ENCODE peak calls at places on chromosomes 13 and 19, in ten cellular contexts. One of them, this sample, is unnamed.

GRCh38 chr13:110882972-110883371 is 31.9 kb downstream of the ANKRD10 start:
- DNase-seq in NCI-H345: no peak
- DNase-seq in cardiac fibroblast: no peak
- DNase-seq in Daoy: no peak
- DNase-seq in NCI-H1092: no peak
- DNase-seq in WTC11: no peak
- DNase-seq in heart left ventricle: no peak
- DNase-seq in non-pigmented ciliary epithelial cell: no peak
- DNase-seq in activated CD4-positive, alpha-beta T cell treated with anti-CD3 and anti-CD28 coated beads, Interleukin-2, amount 50 U/mL, for 24 hours: no peak
- DNase-seq in posterior cingulate gyrus: no peak
- DNase-seq in this sample: no peak

GRCh38 chr13:19618925-19619324 is 14.5 kb upstream of the MPHOSPH8 start:
- DNase-seq in activated CD4-positive, alpha-beta T cell treated with anti-CD3 and anti-CD28 coated beads, Interleukin-2, amount 50 U/mL, for 24 hours: no peak
- DNase-seq in Daoy: peak
- DNase-seq in cardiac fibroblast: peak
- DNase-seq in posterior cingulate gyrus: no peak
- DNase-seq in WTC11: peak
- DNase-seq in NCI-H1092: no peak
- DNase-seq in heart left ventricle: no peak
- DNase-seq in NCI-H345: no peak
- DNase-seq in non-pigmented ciliary epithelial cell: no peak
- DNase-seq in this sample: no peak

GRCh38 chr13:27975579-27976361 is 6.7 kb upstream of the CDX2 start:
- DNase-seq in NCI-H345: no peak
- DNase-seq in non-pigmented ciliary epithelial cell: no peak
- DNase-seq in posterior cingulate gyrus: no peak
- DNase-seq in WTC11: no peak
- DNase-seq in activated CD4-positive, alpha-beta T cell treated with anti-CD3 and anti-CD28 coated beads, Interleukin-2, amount 50 U/mL, for 24 hours: no peak
- DNase-seq in cardiac fibroblast: no peak
- DNase-seq in heart left ventricle: no peak
- DNase-seq in Daoy: no peak
- DNase-seq in NCI-H1092: no peak
- DNase-seq in this sample: no peak

GRCh38 chr19:7618771-7619510 is 10.4 kb downstream of the XAB2 start:
- DNase-seq in NCI-H345: no peak
- DNase-seq in Daoy: no peak
- DNase-seq in heart left ventricle: no peak
- DNase-seq in cardiac fibroblast: no peak
- DNase-seq in non-pigmented ciliary epithelial cell: no peak
- DNase-seq in activated CD4-positive, alpha-beta T cell treated with anti-CD3 and anti-CD28 coated beads, Interleukin-2, amount 50 U/mL, for 24 hours: no peak
- DNase-seq in NCI-H1092: no peak
- DNase-seq in posterior cingulate gyrus: no peak
- DNase-seq in WTC11: no peak
- DNase-seq in this sample: peak

GRCh38 chr19:50911206-50912101 is at the start of gene KLK4:
- DNase-seq in non-pigmented ciliary epithelial cell: no peak
- DNase-seq in posterior cingulate gyrus: no peak
- DNase-seq in heart left ventricle: no peak
- DNase-seq in NCI-H345: no peak
- DNase-seq in WTC11: no peak
- DNase-seq in Daoy: no peak
- DNase-seq in cardiac fibroblast: no peak
- DNase-seq in activated CD4-positive, alpha-beta T cell treated with anti-CD3 and anti-CD28 coated beads, Interleukin-2, amount 50 U/mL, for 24 hours: no peak
- DNase-seq in NCI-H1092: no peak
- DNase-seq in this sample: no peak

GRCh38 chr13:100300708-100301107 is 211.8 kb downstream of the PCCA start:
- DNase-seq in heart left ventricle: no peak
- DNase-seq in non-pigmented ciliary epithelial cell: no peak
- DNase-seq in WTC11: no peak
- DNase-seq in cardiac fibroblast: no peak
- DNase-seq in NCI-H345: no peak
- DNase-seq in NCI-H1092: no peak
- DNase-seq in activated CD4-positive, alpha-beta T cell treated with anti-CD3 and anti-CD28 coated beads, Interleukin-2, amount 50 U/mL, for 24 hours: no peak
- DNase-seq in Daoy: no peak
- DNase-seq in posterior cingulate gyrus: no peak
- DNase-seq in this sample: no peak

GRCh38 chr13:92566767-92567166 is 659.8 kb upstream of the GPC6 start:
- DNase-seq in heart left ventricle: no peak
- DNase-seq in non-pigmented ciliary epithelial cell: no peak
- DNase-seq in activated CD4-positive, alpha-beta T cell treated with anti-CD3 and anti-CD28 coated beads, Interleukin-2, amount 50 U/mL, for 24 hours: no peak
- DNase-seq in Daoy: no peak
- DNase-seq in WTC11: no peak
- DNase-seq in posterior cingulate gyrus: no peak
- DNase-seq in cardiac fibroblast: no peak
- DNase-seq in NCI-H345: no peak
- DNase-seq in NCI-H1092: no peak
- DNase-seq in this sample: no peak

GRCh38 chr13:111317042-111317550 is 3.3 kb upstream of the TEX29 start:
- DNase-seq in Daoy: no peak
- DNase-seq in NCI-H345: no peak
- DNase-seq in heart left ventricle: no peak
- DNase-seq in non-pigmented ciliary epithelial cell: no peak
- DNase-seq in cardiac fibroblast: no peak
- DNase-seq in activated CD4-positive, alpha-beta T cell treated with anti-CD3 and anti-CD28 coated beads, Interleukin-2, amount 50 U/mL, for 24 hours: no peak
- DNase-seq in NCI-H1092: no peak
- DNase-seq in WTC11: no peak
- DNase-seq in posterior cingulate gyrus: no peak
- DNase-seq in this sample: no peak

GRCh38 chr19:55460670-55461258 is 678 bp downstream of the ISOC2 start:
- DNase-seq in Daoy: peak
- DNase-seq in posterior cingulate gyrus: no peak
- DNase-seq in non-pigmented ciliary epithelial cell: no peak
- DNase-seq in NCI-H345: peak
- DNase-seq in cardiac fibroblast: peak
- DNase-seq in heart left ventricle: peak
- DNase-seq in activated CD4-positive, alpha-beta T cell treated with anti-CD3 and anti-CD28 coated beads, Interleukin-2, amount 50 U/mL, for 24 hours: no peak
- DNase-seq in WTC11: peak
- DNase-seq in NCI-H1092: no peak
- DNase-seq in this sample: no peak

GRCh38 chr19:28176193-28176592 is 1036.8 kb downstream of the UQCRFS1 start:
- DNase-seq in activated CD4-positive, alpha-beta T cell treated with anti-CD3 and anti-CD28 coated beads, Interleukin-2, amount 50 U/mL, for 24 hours: no peak
- DNase-seq in NCI-H1092: no peak
- DNase-seq in posterior cingulate gyrus: no peak
- DNase-seq in cardiac fibroblast: no peak
- DNase-seq in non-pigmented ciliary epithelial cell: no peak
- DNase-seq in NCI-H345: no peak
- DNase-seq in heart left ventricle: no peak
- DNase-seq in WTC11: no peak
- DNase-seq in Daoy: no peak
- DNase-seq in this sample: no peak

GRCh38 chr13:40095695-40096356 is 440.4 kb downstream of the COG6 start:
- DNase-seq in cardiac fibroblast: no peak
- DNase-seq in Daoy: no peak
- DNase-seq in NCI-H1092: no peak
- DNase-seq in WTC11: no peak
- DNase-seq in posterior cingulate gyrus: no peak
- DNase-seq in NCI-H345: no peak
- DNase-seq in non-pigmented ciliary epithelial cell: no peak
- DNase-seq in activated CD4-positive, alpha-beta T cell treated with anti-CD3 and anti-CD28 coated beads, Interleukin-2, amount 50 U/mL, for 24 hours: no peak
- DNase-seq in heart left ventricle: no peak
- DNase-seq in this sample: no peak

GRCh38 chr13:27132538-27132937 is 39.1 kb downstream of the USP12 start:
- DNase-seq in cardiac fibroblast: no peak
- DNase-seq in posterior cingulate gyrus: no peak
- DNase-seq in activated CD4-positive, alpha-beta T cell treated with anti-CD3 and anti-CD28 coated beads, Interleukin-2, amount 50 U/mL, for 24 hours: no peak
- DNase-seq in Daoy: no peak
- DNase-seq in WTC11: no peak
- DNase-seq in heart left ventricle: no peak
- DNase-seq in non-pigmented ciliary epithelial cell: no peak
- DNase-seq in NCI-H345: no peak
- DNase-seq in NCI-H1092: no peak
- DNase-seq in this sample: no peak

GRCh38 chr13:24308068-24308445 is 1.3 kb upstream of the C1QTNF9 start:
- DNase-seq in activated CD4-positive, alpha-beta T cell treated with anti-CD3 and anti-CD28 coated beads, Interleukin-2, amount 50 U/mL, for 24 hours: no peak
- DNase-seq in posterior cingulate gyrus: no peak
- DNase-seq in NCI-H345: no peak
- DNase-seq in WTC11: no peak
- DNase-seq in heart left ventricle: no peak
- DNase-seq in cardiac fibroblast: no peak
- DNase-seq in NCI-H1092: no peak
- DNase-seq in non-pigmented ciliary epithelial cell: no peak
- DNase-seq in Daoy: no peak
- DNase-seq in this sample: no peak

GRCh38 chr19:58395979-58396627 is 647 bp downstream of the RNF225 start:
- DNase-seq in Daoy: peak
- DNase-seq in posterior cingulate gyrus: no peak
- DNase-seq in activated CD4-positive, alpha-beta T cell treated with anti-CD3 and anti-CD28 coated beads, Interleukin-2, amount 50 U/mL, for 24 hours: no peak
- DNase-seq in NCI-H1092: no peak
- DNase-seq in NCI-H345: no peak
- DNase-seq in heart left ventricle: no peak
- DNase-seq in cardiac fibroblast: no peak
- DNase-seq in WTC11: peak
- DNase-seq in non-pigmented ciliary epithelial cell: no peak
- DNase-seq in this sample: no peak

GRCh38 chr13:42658019-42658418 is 84.1 kb downstream of the TNFSF11 start:
- DNase-seq in cardiac fibroblast: no peak
- DNase-seq in Daoy: no peak
- DNase-seq in posterior cingulate gyrus: no peak
- DNase-seq in WTC11: no peak
- DNase-seq in activated CD4-positive, alpha-beta T cell treated with anti-CD3 and anti-CD28 coated beads, Interleukin-2, amount 50 U/mL, for 24 hours: no peak
- DNase-seq in NCI-H1092: no peak
- DNase-seq in NCI-H345: no peak
- DNase-seq in non-pigmented ciliary epithelial cell: no peak
- DNase-seq in heart left ventricle: no peak
- DNase-seq in this sample: no peak

GRCh38 chr13:105466376-105466775 is 1069.1 kb downstream of the EFNB2 start:
- DNase-seq in NCI-H1092: no peak
- DNase-seq in Daoy: no peak
- DNase-seq in WTC11: no peak
- DNase-seq in activated CD4-positive, alpha-beta T cell treated with anti-CD3 and anti-CD28 coated beads, Interleukin-2, amount 50 U/mL, for 24 hours: no peak
- DNase-seq in NCI-H345: no peak
- DNase-seq in heart left ventricle: no peak
- DNase-seq in non-pigmented ciliary epithelial cell: no peak
- DNase-seq in posterior cingulate gyrus: no peak
- DNase-seq in cardiac fibroblast: no peak
- DNase-seq in this sample: no peak

GRCh38 chr19:30236006-30236405 is 136.2 kb upstream of the ZNF536 start:
- DNase-seq in posterior cingulate gyrus: peak
- DNase-seq in Daoy: peak
- DNase-seq in cardiac fibroblast: no peak
- DNase-seq in non-pigmented ciliary epithelial cell: no peak
- DNase-seq in activated CD4-positive, alpha-beta T cell treated with anti-CD3 and anti-CD28 coated beads, Interleukin-2, amount 50 U/mL, for 24 hours: no peak
- DNase-seq in heart left ventricle: no peak
- DNase-seq in NCI-H1092: no peak
- DNase-seq in NCI-H345: no peak
- DNase-seq in WTC11: no peak
- DNase-seq in this sample: no peak

GRCh38 chr19:16365300-16365996 is 40.8 kb downstream of the KLF2 start:
- DNase-seq in Daoy: no peak
- DNase-seq in NCI-H345: no peak
- DNase-seq in activated CD4-positive, alpha-beta T cell treated with anti-CD3 and anti-CD28 coated beads, Interleukin-2, amount 50 U/mL, for 24 hours: no peak
- DNase-seq in NCI-H1092: no peak
- DNase-seq in non-pigmented ciliary epithelial cell: no peak
- DNase-seq in posterior cingulate gyrus: no peak
- DNase-seq in heart left ventricle: no peak
- DNase-seq in WTC11: no peak
- DNase-seq in cardiac fibroblast: no peak
- DNase-seq in this sample: no peak

GRCh38 chr19:49689133-49690072 is at the start of gene ADM5:
- DNase-seq in NCI-H1092: peak
- DNase-seq in Daoy: peak
- DNase-seq in heart left ventricle: no peak
- DNase-seq in activated CD4-positive, alpha-beta T cell treated with anti-CD3 and anti-CD28 coated beads, Interleukin-2, amount 50 U/mL, for 24 hours: no peak
- DNase-seq in cardiac fibroblast: no peak
- DNase-seq in posterior cingulate gyrus: peak
- DNase-seq in WTC11: peak
- DNase-seq in non-pigmented ciliary epithelial cell: no peak
- DNase-seq in NCI-H345: peak
- DNase-seq in this sample: no peak

GRCh38 chr13:112723771-112724170 is 33.9 kb downstream of the ATP11A start:
- DNase-seq in heart left ventricle: no peak
- DNase-seq in non-pigmented ciliary epithelial cell: no peak
- DNase-seq in WTC11: peak
- DNase-seq in NCI-H345: no peak
- DNase-seq in NCI-H1092: no peak
- DNase-seq in cardiac fibroblast: no peak
- DNase-seq in posterior cingulate gyrus: no peak
- DNase-seq in Daoy: no peak
- DNase-seq in activated CD4-positive, alpha-beta T cell treated with anti-CD3 and anti-CD28 coated beads, Interleukin-2, amount 50 U/mL, for 24 hours: no peak
- DNase-seq in this sample: no peak

GRCh38 chr19:38513762-38514167 is 80.3 kb downstream of the RYR1 start:
- DNase-seq in non-pigmented ciliary epithelial cell: no peak
- DNase-seq in NCI-H1092: no peak
- DNase-seq in NCI-H345: no peak
- DNase-seq in heart left ventricle: no peak
- DNase-seq in activated CD4-positive, alpha-beta T cell treated with anti-CD3 and anti-CD28 coated beads, Interleukin-2, amount 50 U/mL, for 24 hours: no peak
- DNase-seq in posterior cingulate gyrus: no peak
- DNase-seq in cardiac fibroblast: no peak
- DNase-seq in WTC11: no peak
- DNase-seq in Daoy: no peak
- DNase-seq in this sample: no peak

GRCh38 chr19:4568884-4569283 is 9.4 kb upstream of the SEMA6B start:
- DNase-seq in Daoy: no peak
- DNase-seq in activated CD4-positive, alpha-beta T cell treated with anti-CD3 and anti-CD28 coated beads, Interleukin-2, amount 50 U/mL, for 24 hours: no peak
- DNase-seq in WTC11: no peak
- DNase-seq in posterior cingulate gyrus: no peak
- DNase-seq in cardiac fibroblast: no peak
- DNase-seq in non-pigmented ciliary epithelial cell: no peak
- DNase-seq in heart left ventricle: no peak
- DNase-seq in NCI-H1092: no peak
- DNase-seq in NCI-H345: no peak
- DNase-seq in this sample: no peak

GRCh38 chr19:19820774-19821315 is 705 bp downstream of the ZNF506 start:
- DNase-seq in cardiac fibroblast: no peak
- DNase-seq in heart left ventricle: no peak
- DNase-seq in posterior cingulate gyrus: no peak
- DNase-seq in NCI-H1092: no peak
- DNase-seq in NCI-H345: no peak
- DNase-seq in Daoy: no peak
- DNase-seq in non-pigmented ciliary epithelial cell: no peak
- DNase-seq in activated CD4-positive, alpha-beta T cell treated with anti-CD3 and anti-CD28 coated beads, Interleukin-2, amount 50 U/mL, for 24 hours: no peak
- DNase-seq in WTC11: no peak
- DNase-seq in this sample: no peak

GRCh38 chr19:7734220-7735203 is 2.6 kb upstream of the CLEC4G start:
- DNase-seq in NCI-H1092: no peak
- DNase-seq in posterior cingulate gyrus: no peak
- DNase-seq in non-pigmented ciliary epithelial cell: no peak
- DNase-seq in Daoy: no peak
- DNase-seq in NCI-H345: no peak
- DNase-seq in WTC11: no peak
- DNase-seq in activated CD4-positive, alpha-beta T cell treated with anti-CD3 and anti-CD28 coated beads, Interleukin-2, amount 50 U/mL, for 24 hours: no peak
- DNase-seq in cardiac fibroblast: peak
- DNase-seq in heart left ventricle: no peak
- DNase-seq in this sample: no peak

GRCh38 chr19:40512110-40512472 is 45.3 kb downstream of the SPTBN4 start:
- DNase-seq in heart left ventricle: no peak
- DNase-seq in cardiac fibroblast: no peak
- DNase-seq in Daoy: no peak
- DNase-seq in WTC11: no peak
- DNase-seq in NCI-H345: no peak
- DNase-seq in NCI-H1092: no peak
- DNase-seq in non-pigmented ciliary epithelial cell: no peak
- DNase-seq in activated CD4-positive, alpha-beta T cell treated with anti-CD3 and anti-CD28 coated beads, Interleukin-2, amount 50 U/mL, for 24 hours: no peak
- DNase-seq in posterior cingulate gyrus: no peak
- DNase-seq in this sample: no peak

This sample was measured in left lung.